ENCODE peak calls at places on chromosomes 1 and 21, in six cellular contexts. C is AG08396, Q is left colon, W is retina, M is MCF 10A, I is HepG2. P is an unnamed sample.
A peak's percentile ranks its signal among the peaks of the same experiment; 100 is the strongest.

GRCh38 chr1:100868364-100868995 is 26.2 kb downstream of the EXTL2 start:
- DNase-seq in C (no peak), Q (no peak), W (no peak), M (peak; percentile 49), I (peak; percentile 22), P (no peak)

GRCh38 chr1:8482844-8483436 is 165.0 kb downstream of the SLC45A1 start:
- DNase-seq in C (no peak), Q (no peak), W (no peak), M (peak; percentile 48), I (no peak), P (no peak)

GRCh38 chr1:7650801-7651200 is 120.3 kb upstream of the VAMP3 start:
- DNase-seq in C (no peak), Q (no peak), W (no peak), M (no peak), I (peak; percentile 14), P (no peak)

GRCh38 chr1:113675299-113675698 is 84.0 kb downstream of the PHTF1 start:
- DNase-seq in C (no peak), Q (no peak), W (no peak), M (peak; percentile 22), I (no peak), P (no peak)

GRCh38 chr1:15708486-15709137 is 24.5 kb downstream of the PLEKHM2 start:
- DNase-seq in C (no peak), Q (no peak), W (no peak), M (no peak), I (no peak), P (no peak)

GRCh38 chr21:26148071-26148470 is 22.5 kb downstream of the APP start:
- DNase-seq in C (peak; percentile 52), Q (no peak), W (no peak), M (no peak), I (no peak), P (no peak)

GRCh38 chr1:154998818-154999650 is 3.6 kb upstream of the ZBTB7B start:
- DNase-seq in C (peak; percentile 77), Q (peak; percentile 61), W (peak; percentile 87), M (peak; percentile 84), I (no peak), P (peak; percentile 23)

GRCh38 chr1:119477710-119478109 is 29.3 kb upstream of the HSD3B1 start:
- DNase-seq in C (no peak), Q (no peak), W (no peak), M (no peak), I (no peak), P (no peak)

GRCh38 chr1:39391741-39392679 is 99.4 kb upstream of the BMP8A start:
- DNase-seq in C (peak; percentile 69), Q (no peak), W (peak; percentile 57), M (peak; percentile 82), I (peak; percentile 85), P (no peak)

GRCh38 chr1:181101581-181102226 is 13.2 kb downstream of the IER5 start:
- DNase-seq in C (no peak), Q (no peak), W (no peak), M (peak; percentile 84), I (no peak), P (no peak)

GRCh38 chr1:108016451-108016920 is 51.5 kb upstream of the VAV3 start:
- DNase-seq in C (no peak), Q (no peak), W (peak; percentile 47), M (peak; percentile 62), I (no peak), P (no peak)

GRCh38 chr1:92989936-92990582 is 28.8 kb upstream of the DIPK1A start:
- DNase-seq in C (no peak), Q (no peak), W (no peak), M (peak; percentile 32), I (no peak), P (no peak)

GRCh38 chr1:56416385-56416972 is 162.9 kb downstream of the PLPP3 start:
- DNase-seq in C (no peak), Q (no peak), W (no peak), M (peak; percentile 14), I (peak; percentile 58), P (no peak)

GRCh38 chr1:16046865-16047264 is 3.3 kb downstream of the CLCNKB start:
- DNase-seq in C (no peak), Q (no peak), W (no peak), M (no peak), I (peak; percentile 34), P (no peak)

GRCh38 chr1:167076136-167076710 is 14.0 kb downstream of the GPA33 start:
- DNase-seq in C (no peak), Q (no peak), W (no peak), M (no peak), I (no peak), P (no peak)

GRCh38 chr1:85406887-85407593 is 57.9 kb downstream of the DDAH1 start:
- DNase-seq in C (peak; percentile 75), Q (peak; percentile 32), W (peak; percentile 37), M (peak; percentile 81), I (peak; percentile 69), P (no peak)

GRCh38 chr1:154859786-154860153 is 10.3 kb downstream of the KCNN3 start:
- DNase-seq in C (no peak), Q (no peak), W (no peak), M (no peak), I (no peak), P (no peak)

GRCh38 chr21:27258756-27259429 is 292.0 kb upstream of the ADAMTS5 start:
- DNase-seq in C (no peak), Q (no peak), W (no peak), M (no peak), I (no peak), P (no peak)

GRCh38 chr1:20174937-20175666 is 10.8 kb upstream of the UBXN10 start:
- DNase-seq in C (no peak), Q (no peak), W (no peak), M (no peak), I (no peak), P (no peak)

GRCh38 chr1:28170036-28170596 is 6.4 kb downstream of the PTAFR start:
- DNase-seq in C (no peak), Q (no peak), W (no peak), M (no peak), I (peak; percentile 73), P (no peak)

GRCh38 chr1:230427981-230428380 is 1.8 kb upstream of the PGBD5 start:
- DNase-seq in C (no peak), Q (no peak), W (no peak), M (no peak), I (no peak), P (no peak)

GRCh38 chr1:219347843-219348475 is 174.3 kb downstream of the LYPLAL1 start:
- DNase-seq in C (no peak), Q (no peak), W (no peak), M (no peak), I (no peak), P (no peak)

GRCh38 chr1:55062801-55063561 is 23.6 kb downstream of the PCSK9 start:
- DNase-seq in C (no peak), Q (no peak), W (no peak), M (no peak), I (no peak), P (no peak)

GRCh38 chr1:247247568-247247967 is 8.3 kb upstream of the VN1R5 start:
- DNase-seq in C (no peak), Q (no peak), W (no peak), M (no peak), I (no peak), P (no peak)

GRCh38 chr1:203475012-203475981 is at the start of gene PRELP:
- DNase-seq in C (peak; percentile 66), Q (peak; percentile 62), W (no peak), M (peak; percentile 25), I (no peak), P (no peak)

GRCh38 chr1:150484861-150485260 is 2.4 kb upstream of the TARS2 start:
- DNase-seq in C (peak; percentile 33), Q (no peak), W (no peak), M (peak; percentile 66), I (peak; percentile 35), P (no peak)

GRCh38 chr1:102097451-102097850 is 100.7 kb upstream of the OLFM3 start:
- DNase-seq in C (no peak), Q (no peak), W (no peak), M (no peak), I (no peak), P (no peak)

GRCh38 chr1:184425449-184426277 is 38.8 kb downstream of the C1orf21 start:
- DNase-seq in C (no peak), Q (peak; percentile 84), W (no peak), M (peak; percentile 41), I (no peak), P (no peak)

GRCh38 chr1:118918940-118919259 is 69.2 kb downstream of the TBX15 start:
- DNase-seq in C (no peak), Q (no peak), W (no peak), M (no peak), I (no peak), P (no peak)

GRCh38 chr1:153375511-153375910 is at the start of gene S100A12:
- DNase-seq in C (peak; percentile 63), Q (no peak), W (no peak), M (peak; percentile 98), I (no peak), P (no peak)